ENCODE peak calls at places on chromosomes 5 and 9, in ten cellular contexts. One of them, this sample, is unnamed.

GRCh38 chr5:131185523-131186104 is 14.9 kb downstream of the LYRM7 start:
- DNase-seq in fibroblast of lung: no peak
- DNase-seq in neural crest cell: no peak
- DNase-seq in right lobe of liver: no peak
- DNase-seq in SK-N-SH: no peak
- DNase-seq in nephron progenitor cell: no peak
- DNase-seq in choroid plexus epithelial cell: no peak
- DNase-seq in fibroblast of pulmonary artery: no peak
- DNase-seq in fibroblast of the aortic adventitia: no peak
- DNase-seq in astrocyte: no peak
- DNase-seq in this sample: no peak

GRCh38 chr9:126704157-126704941 is 90.6 kb downstream of the LMX1B start:
- DNase-seq in fibroblast of lung: peak
- DNase-seq in fibroblast of pulmonary artery: peak
- DNase-seq in nephron progenitor cell: no peak
- DNase-seq in astrocyte: peak
- DNase-seq in right lobe of liver: no peak
- DNase-seq in choroid plexus epithelial cell: peak
- DNase-seq in neural crest cell: no peak
- DNase-seq in fibroblast of the aortic adventitia: peak
- DNase-seq in SK-N-SH: peak
- DNase-seq in this sample: peak

GRCh38 chr5:120568716-120569115 is 104.6 kb downstream of the PRR16 start:
- DNase-seq in SK-N-SH: no peak
- DNase-seq in astrocyte: peak
- DNase-seq in right lobe of liver: no peak
- DNase-seq in fibroblast of the aortic adventitia: no peak
- DNase-seq in neural crest cell: no peak
- DNase-seq in fibroblast of pulmonary artery: peak
- DNase-seq in nephron progenitor cell: no peak
- DNase-seq in fibroblast of lung: no peak
- DNase-seq in choroid plexus epithelial cell: peak
- DNase-seq in this sample: peak

GRCh38 chr5:129767927-129768380 is 20.1 kb downstream of the MINAR2 start:
- DNase-seq in astrocyte: peak
- DNase-seq in fibroblast of lung: peak
- DNase-seq in fibroblast of pulmonary artery: peak
- DNase-seq in fibroblast of the aortic adventitia: peak
- DNase-seq in right lobe of liver: no peak
- DNase-seq in nephron progenitor cell: peak
- DNase-seq in neural crest cell: peak
- DNase-seq in choroid plexus epithelial cell: peak
- DNase-seq in SK-N-SH: peak
- DNase-seq in this sample: peak

GRCh38 chr5:87195104-87195581 is 72.5 kb upstream of the RASA1 start:
- DNase-seq in SK-N-SH: no peak
- DNase-seq in astrocyte: peak
- DNase-seq in fibroblast of the aortic adventitia: peak
- DNase-seq in fibroblast of pulmonary artery: peak
- DNase-seq in nephron progenitor cell: no peak
- DNase-seq in choroid plexus epithelial cell: peak
- DNase-seq in neural crest cell: no peak
- DNase-seq in right lobe of liver: no peak
- DNase-seq in fibroblast of lung: peak
- DNase-seq in this sample: peak

GRCh38 chr5:157558089-157558595 is 17.4 kb downstream of the ADAM19 start:
- DNase-seq in neural crest cell: no peak
- DNase-seq in astrocyte: peak
- DNase-seq in SK-N-SH: no peak
- DNase-seq in nephron progenitor cell: no peak
- DNase-seq in fibroblast of the aortic adventitia: peak
- DNase-seq in right lobe of liver: no peak
- DNase-seq in fibroblast of pulmonary artery: peak
- DNase-seq in choroid plexus epithelial cell: peak
- DNase-seq in fibroblast of lung: peak
- DNase-seq in this sample: peak

GRCh38 chr5:19266791-19267190 is 721.2 kb downstream of the CDH18 start:
- DNase-seq in fibroblast of pulmonary artery: no peak
- DNase-seq in right lobe of liver: no peak
- DNase-seq in astrocyte: no peak
- DNase-seq in fibroblast of the aortic adventitia: no peak
- DNase-seq in SK-N-SH: no peak
- DNase-seq in choroid plexus epithelial cell: no peak
- DNase-seq in neural crest cell: no peak
- DNase-seq in fibroblast of lung: no peak
- DNase-seq in nephron progenitor cell: no peak
- DNase-seq in this sample: no peak

GRCh38 chr9:136201609-136202448 is 3.1 kb downstream of the LHX3 start:
- DNase-seq in fibroblast of pulmonary artery: peak
- DNase-seq in nephron progenitor cell: peak
- DNase-seq in neural crest cell: peak
- DNase-seq in fibroblast of the aortic adventitia: no peak
- DNase-seq in astrocyte: no peak
- DNase-seq in choroid plexus epithelial cell: peak
- DNase-seq in SK-N-SH: peak
- DNase-seq in fibroblast of lung: no peak
- DNase-seq in right lobe of liver: no peak
- DNase-seq in this sample: no peak

GRCh38 chr5:115948013-115948605 is 14.2 kb upstream of the LVRN start:
- DNase-seq in neural crest cell: no peak
- DNase-seq in fibroblast of lung: peak
- DNase-seq in astrocyte: no peak
- DNase-seq in fibroblast of pulmonary artery: peak
- DNase-seq in right lobe of liver: no peak
- DNase-seq in fibroblast of the aortic adventitia: peak
- DNase-seq in nephron progenitor cell: no peak
- DNase-seq in choroid plexus epithelial cell: peak
- DNase-seq in SK-N-SH: no peak
- DNase-seq in this sample: peak

GRCh38 chr5:34009610-34010009 is 1.8 kb upstream of the AMACR start:
- DNase-seq in nephron progenitor cell: no peak
- DNase-seq in astrocyte: no peak
- DNase-seq in choroid plexus epithelial cell: no peak
- DNase-seq in right lobe of liver: no peak
- DNase-seq in fibroblast of lung: no peak
- DNase-seq in fibroblast of the aortic adventitia: no peak
- DNase-seq in fibroblast of pulmonary artery: no peak
- DNase-seq in neural crest cell: no peak
- DNase-seq in SK-N-SH: no peak
- DNase-seq in this sample: no peak

GRCh38 chr5:149474198-149474597 is 77.0 kb downstream of the CSNK1A1 start:
- DNase-seq in neural crest cell: no peak
- DNase-seq in fibroblast of the aortic adventitia: no peak
- DNase-seq in SK-N-SH: no peak
- DNase-seq in choroid plexus epithelial cell: no peak
- DNase-seq in fibroblast of lung: no peak
- DNase-seq in right lobe of liver: no peak
- DNase-seq in astrocyte: no peak
- DNase-seq in fibroblast of pulmonary artery: no peak
- DNase-seq in nephron progenitor cell: no peak
- DNase-seq in this sample: peak

GRCh38 chr9:130927995-130928900 is 10.8 kb downstream of the FIBCD1 start:
- DNase-seq in neural crest cell: no peak
- DNase-seq in astrocyte: peak
- DNase-seq in nephron progenitor cell: peak
- DNase-seq in fibroblast of lung: peak
- DNase-seq in fibroblast of the aortic adventitia: peak
- DNase-seq in SK-N-SH: peak
- DNase-seq in fibroblast of pulmonary artery: peak
- DNase-seq in choroid plexus epithelial cell: peak
- DNase-seq in right lobe of liver: no peak
- DNase-seq in this sample: peak

GRCh38 chr5:75340714-75341478 is 3.9 kb downstream of the HMGCR start:
- DNase-seq in astrocyte: no peak
- DNase-seq in nephron progenitor cell: no peak
- DNase-seq in choroid plexus epithelial cell: peak
- DNase-seq in fibroblast of the aortic adventitia: no peak
- DNase-seq in fibroblast of pulmonary artery: no peak
- DNase-seq in fibroblast of lung: no peak
- DNase-seq in neural crest cell: no peak
- DNase-seq in right lobe of liver: no peak
- DNase-seq in SK-N-SH: no peak
- DNase-seq in this sample: no peak

GRCh38 chr9:136311433-136312375 is 7.8 kb upstream of the CCDC187 start:
- DNase-seq in SK-N-SH: no peak
- DNase-seq in right lobe of liver: no peak
- DNase-seq in nephron progenitor cell: no peak
- DNase-seq in fibroblast of lung: no peak
- DNase-seq in astrocyte: no peak
- DNase-seq in fibroblast of pulmonary artery: no peak
- DNase-seq in neural crest cell: no peak
- DNase-seq in choroid plexus epithelial cell: no peak
- DNase-seq in fibroblast of the aortic adventitia: no peak
- DNase-seq in this sample: no peak

GRCh38 chr5:110054240-110054639 is 364.5 kb downstream of the MAN2A1 start:
- DNase-seq in choroid plexus epithelial cell: peak
- DNase-seq in neural crest cell: no peak
- DNase-seq in astrocyte: peak
- DNase-seq in fibroblast of pulmonary artery: peak
- DNase-seq in right lobe of liver: no peak
- DNase-seq in SK-N-SH: peak
- DNase-seq in fibroblast of lung: peak
- DNase-seq in nephron progenitor cell: no peak
- DNase-seq in fibroblast of the aortic adventitia: peak
- DNase-seq in this sample: peak

GRCh38 chr9:109012876-109013677 is at the start of gene CTNNAL1:
- DNase-seq in astrocyte: peak
- DNase-seq in nephron progenitor cell: peak
- DNase-seq in SK-N-SH: peak
- DNase-seq in choroid plexus epithelial cell: peak
- DNase-seq in neural crest cell: peak
- DNase-seq in right lobe of liver: peak
- DNase-seq in fibroblast of lung: peak
- DNase-seq in fibroblast of the aortic adventitia: peak
- DNase-seq in fibroblast of pulmonary artery: peak
- DNase-seq in this sample: peak

GRCh38 chr5:124649548-124650501 is 96.6 kb downstream of the ZNF608 start:
- DNase-seq in neural crest cell: no peak
- DNase-seq in fibroblast of the aortic adventitia: peak
- DNase-seq in fibroblast of pulmonary artery: peak
- DNase-seq in SK-N-SH: peak
- DNase-seq in choroid plexus epithelial cell: peak
- DNase-seq in nephron progenitor cell: no peak
- DNase-seq in fibroblast of lung: peak
- DNase-seq in right lobe of liver: peak
- DNase-seq in astrocyte: peak
- DNase-seq in this sample: peak

GRCh38 chr5:11650936-11651335 is 253.3 kb downstream of the CTNND2 start:
- DNase-seq in fibroblast of the aortic adventitia: no peak
- DNase-seq in nephron progenitor cell: no peak
- DNase-seq in fibroblast of lung: no peak
- DNase-seq in astrocyte: no peak
- DNase-seq in fibroblast of pulmonary artery: no peak
- DNase-seq in SK-N-SH: no peak
- DNase-seq in choroid plexus epithelial cell: no peak
- DNase-seq in right lobe of liver: no peak
- DNase-seq in neural crest cell: no peak
- DNase-seq in this sample: no peak

DNA sequence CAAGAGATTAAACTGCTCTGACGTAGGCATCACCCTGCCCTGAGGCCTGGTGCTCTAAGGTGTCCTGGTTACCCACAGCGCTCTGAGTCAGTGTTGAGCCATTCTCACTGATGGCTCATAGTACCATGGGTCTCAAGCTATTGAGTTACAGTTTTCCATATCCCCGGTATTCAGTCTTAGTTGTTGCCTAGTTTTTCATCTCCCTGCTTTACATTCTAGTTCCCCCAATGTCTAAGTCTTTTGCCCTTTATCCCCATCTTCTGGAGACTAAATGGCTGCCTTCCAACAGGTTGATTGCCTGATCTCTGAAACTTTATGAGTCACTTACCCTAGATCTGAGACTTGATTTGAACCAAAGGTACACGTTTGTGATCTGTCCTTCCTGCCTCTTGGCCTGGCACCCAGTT is 161.2 kb upstream of the PTGER4 start:
- DNase-seq in fibroblast of the aortic adventitia: no peak
- DNase-seq in fibroblast of lung: peak
- DNase-seq in astrocyte: peak
- DNase-seq in choroid plexus epithelial cell: no peak
- DNase-seq in right lobe of liver: no peak
- DNase-seq in nephron progenitor cell: no peak
- DNase-seq in SK-N-SH: no peak
- DNase-seq in fibroblast of pulmonary artery: no peak
- DNase-seq in neural crest cell: no peak
- DNase-seq in this sample: peak
- TF ChIP-seq CTCF in fibroblast of the aortic adventitia: no peak
- TF ChIP-seq CTCF in fibroblast of lung: no peak
- TF ChIP-seq CTCF in astrocyte: no peak
- TF ChIP-seq CTCF in choroid plexus epithelial cell: no peak
- TF ChIP-seq CTCF in right lobe of liver: no peak
- TF ChIP-seq CTCF in nephron progenitor cell: no peak
- TF ChIP-seq CTCF in SK-N-SH: no peak
- TF ChIP-seq CTCF in fibroblast of pulmonary artery: no peak
- TF ChIP-seq CTCF in neural crest cell: no peak
- TF ChIP-seq CTCF in this sample: no peak

GRCh38 chr9:32915802-32916201 is 85.6 kb downstream of the APTX start:
- DNase-seq in neural crest cell: no peak
- DNase-seq in fibroblast of lung: no peak
- DNase-seq in fibroblast of pulmonary artery: no peak
- DNase-seq in nephron progenitor cell: no peak
- DNase-seq in astrocyte: no peak
- DNase-seq in choroid plexus epithelial cell: no peak
- DNase-seq in fibroblast of the aortic adventitia: no peak
- DNase-seq in SK-N-SH: no peak
- DNase-seq in right lobe of liver: no peak
- DNase-seq in this sample: no peak
- TF ChIP-seq CTCF in neural crest cell: no peak
- TF ChIP-seq CTCF in fibroblast of lung: no peak
- TF ChIP-seq CTCF in fibroblast of pulmonary artery: no peak
- TF ChIP-seq CTCF in nephron progenitor cell: no peak
- TF ChIP-seq CTCF in astrocyte: no peak
- TF ChIP-seq CTCF in choroid plexus epithelial cell: no peak
- TF ChIP-seq CTCF in fibroblast of the aortic adventitia: no peak
- TF ChIP-seq CTCF in SK-N-SH: no peak
- TF ChIP-seq CTCF in right lobe of liver: no peak
- TF ChIP-seq CTCF in this sample: no peak

DNA sequence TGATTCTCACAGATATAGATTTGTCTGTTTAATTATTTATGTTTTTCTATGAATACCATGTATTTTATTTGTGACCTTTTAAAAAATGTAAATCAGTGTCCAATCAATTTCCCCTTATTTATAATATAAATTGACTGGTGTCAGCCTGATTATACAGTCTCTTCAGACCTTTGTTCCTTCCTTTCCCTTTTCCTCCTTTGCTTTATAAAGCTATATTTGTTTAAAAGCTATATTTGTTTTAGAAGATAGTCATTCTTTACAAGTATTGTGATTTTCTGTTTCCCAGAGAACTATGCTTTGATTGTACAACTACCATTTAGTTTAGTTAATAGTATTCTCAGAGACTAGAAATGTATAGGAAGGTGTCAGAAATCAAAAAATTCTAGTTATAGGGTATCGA is 90.6 kb downstream of the CNTLN start:
- DNase-seq in fibroblast of lung: no peak
- DNase-seq in nephron progenitor cell: no peak
- DNase-seq in SK-N-SH: no peak
- DNase-seq in astrocyte: no peak
- DNase-seq in fibroblast of the aortic adventitia: no peak
- DNase-seq in fibroblast of pulmonary artery: no peak
- DNase-seq in choroid plexus epithelial cell: no peak
- DNase-seq in right lobe of liver: no peak
- DNase-seq in neural crest cell: no peak
- DNase-seq in this sample: no peak
- TF ChIP-seq CTCF in fibroblast of lung: no peak
- TF ChIP-seq CTCF in nephron progenitor cell: no peak
- TF ChIP-seq CTCF in SK-N-SH: no peak
- TF ChIP-seq CTCF in astrocyte: no peak
- TF ChIP-seq CTCF in fibroblast of the aortic adventitia: no peak
- TF ChIP-seq CTCF in fibroblast of pulmonary artery: no peak
- TF ChIP-seq CTCF in choroid plexus epithelial cell: no peak
- TF ChIP-seq CTCF in right lobe of liver: no peak
- TF ChIP-seq CTCF in neural crest cell: no peak
- TF ChIP-seq CTCF in this sample: no peak

GRCh38 chr5:38422622-38423021 is 133.8 kb downstream of the LIFR start:
- DNase-seq in fibroblast of the aortic adventitia: no peak
- DNase-seq in fibroblast of pulmonary artery: no peak
- DNase-seq in choroid plexus epithelial cell: peak
- DNase-seq in neural crest cell: no peak
- DNase-seq in SK-N-SH: no peak
- DNase-seq in nephron progenitor cell: no peak
- DNase-seq in astrocyte: no peak
- DNase-seq in right lobe of liver: no peak
- DNase-seq in fibroblast of lung: no peak
- DNase-seq in this sample: no peak
- TF ChIP-seq CTCF in fibroblast of the aortic adventitia: no peak
- TF ChIP-seq CTCF in fibroblast of pulmonary artery: no peak
- TF ChIP-seq CTCF in choroid plexus epithelial cell: no peak
- TF ChIP-seq CTCF in neural crest cell: no peak
- TF ChIP-seq CTCF in SK-N-SH: no peak
- TF ChIP-seq CTCF in nephron progenitor cell: no peak
- TF ChIP-seq CTCF in astrocyte: no peak
- TF ChIP-seq CTCF in right lobe of liver: no peak
- TF ChIP-seq CTCF in fibroblast of lung: no peak
- TF ChIP-seq CTCF in this sample: no peak

This sample was measured in fibroblast of mammary gland.